ENCODE peak calls at places on chromosome 19, in nine cellular contexts. O is retinal pigment epithelial cell, D is keratinocyte, F is cardiac fibroblast, P is esophagus squamous epithelium, M is sigmoid colon, N is dorsolateral prefrontal cortex, I is endothelial cell, Q is neural crest cell. W is an unnamed sample.

GRCh38 chr19:15419413-15420025 is 731 bp upstream of the AKAP8L start:
- DNase-seq in F (peak), D (no peak), I (no peak), Q (no peak), P (no peak), M (no peak), O (no peak), N (no peak), W (no peak)

GRCh38 chr19:47499863-47500830 is 14.7 kb downstream of the NAPA start:
- DNase-seq in Q (no peak), I (no peak), O (no peak), N (no peak), P (no peak), D (no peak), M (no peak), F (no peak), W (no peak)

GRCh38 chr19:28466107-28467045 is 746.6 kb downstream of the UQCRFS1 start:
- DNase-seq in P (no peak), I (peak), O (no peak), M (peak), D (no peak), Q (peak), F (peak), N (peak), W (peak)

GRCh38 chr19:41546386-41546789 is 29.6 kb upstream of the CEACAM21 start:
- DNase-seq in M (peak), F (no peak), D (no peak), N (no peak), I (no peak), Q (no peak), O (no peak), P (no peak), W (peak)

GRCh38 chr19:47545061-47545948 is 27.6 kb downstream of the ZNF541 start:
- DNase-seq in N (no peak), I (no peak), D (no peak), P (no peak), F (no peak), O (no peak), M (no peak), Q (no peak), W (no peak)

GRCh38 chr19:1591421-1592022 is 1.1 kb downstream of the MBD3 start:
- DNase-seq in P (no peak), F (peak), M (no peak), D (no peak), O (no peak), I (no peak), Q (no peak), N (no peak), W (no peak)

GRCh38 chr19:57719424-57719823 is 8.0 kb downstream of the ZNF671 start:
- DNase-seq in N (no peak), P (no peak), Q (no peak), I (no peak), F (no peak), D (no peak), M (no peak), O (no peak), W (no peak)

GRCh38 chr19:31529121-31529520 is 179.9 kb upstream of the TSHZ3 start:
- DNase-seq in P (no peak), Q (no peak), N (no peak), D (no peak), F (no peak), M (no peak), O (no peak), I (no peak), W (no peak)

GRCh38 chr19:43950834-43951626 is at the start of gene ZNF221:
- DNase-seq in O (peak), Q (peak), F (peak), M (peak), N (peak), P (peak), I (peak), D (peak), W (peak)

GRCh38 chr19:362683-363082 is 18.1 kb upstream of the MIER2 start:
- DNase-seq in O (no peak), Q (no peak), P (no peak), F (no peak), D (no peak), N (no peak), I (no peak), M (peak), W (no peak)

GRCh38 chr19:6773323-6773931 is 919 bp downstream of the VAV1 start:
- DNase-seq in Q (no peak), F (no peak), P (no peak), D (no peak), I (no peak), M (no peak), N (no peak), O (no peak), W (peak)

GRCh38 chr19:1837625-1838105 is 10.6 kb downstream of the REXO1 start:
- DNase-seq in M (no peak), N (no peak), I (peak), P (no peak), Q (peak), F (peak), D (no peak), O (no peak), W (no peak)

DNA sequence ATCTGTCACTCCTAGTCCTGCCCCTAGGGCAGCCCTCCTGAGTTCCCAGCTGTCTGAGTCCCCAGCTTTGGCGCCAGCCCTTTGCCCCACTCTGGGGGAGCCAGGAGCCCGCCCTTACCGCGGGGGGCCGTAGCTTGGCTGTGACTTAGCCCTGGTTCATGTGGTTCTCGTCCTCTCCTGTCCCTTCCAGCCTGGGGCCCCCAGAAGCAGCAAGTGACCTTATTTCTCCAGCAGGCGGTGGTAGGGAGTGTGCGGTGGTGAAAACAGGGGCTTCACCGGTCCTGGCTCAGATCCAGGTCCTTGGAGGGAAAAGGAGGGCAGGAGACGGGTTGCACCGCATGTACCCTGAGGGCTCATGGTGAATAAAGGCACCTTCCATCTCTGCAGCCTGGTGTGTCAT is 7.9 kb downstream of the GIPC3 start:
- DNase-seq in N (no peak), I (no peak), D (no peak), F (no peak), Q (no peak), P (no peak), O (no peak), M (no peak), W (no peak)
- TF ChIP-seq CTCF in N (no peak), I (no peak), D (no peak), F (no peak), Q (no peak), P (no peak), O (peak), M (no peak), W (no peak)

GRCh38 chr19:33293255-33294057 is 8.9 kb downstream of the CEBPA start:
- DNase-seq in N (no peak), I (no peak), P (no peak), O (no peak), D (no peak), M (no peak), F (peak), Q (no peak), W (peak)
- TF ChIP-seq CTCF in N (no peak), I (no peak), P (no peak), O (no peak), D (peak), M (no peak), F (no peak), Q (no peak), W (no peak)

GRCh38 chr19:24065243-24065642 is 21.7 kb upstream of the ZNF254 start:
- DNase-seq in M (no peak), Q (no peak), O (no peak), D (no peak), N (no peak), I (no peak), P (no peak), F (no peak), W (no peak)

GRCh38 chr19:24063312-24063711 is 23.7 kb upstream of the ZNF254 start:
- DNase-seq in Q (no peak), P (no peak), D (no peak), I (no peak), O (no peak), N (no peak), F (no peak), M (no peak), W (no peak)

GRCh38 chr19:24065865-24066604 is 21.0 kb upstream of the ZNF254 start:
- DNase-seq in O (no peak), P (no peak), Q (no peak), I (no peak), M (no peak), F (no peak), N (no peak), D (no peak), W (no peak)

GRCh38 chr19:24062222-24062621 is 24.8 kb upstream of the ZNF254 start:
- DNase-seq in D (no peak), Q (no peak), N (no peak), P (no peak), M (no peak), O (no peak), F (no peak), I (no peak), W (no peak)

DNA sequence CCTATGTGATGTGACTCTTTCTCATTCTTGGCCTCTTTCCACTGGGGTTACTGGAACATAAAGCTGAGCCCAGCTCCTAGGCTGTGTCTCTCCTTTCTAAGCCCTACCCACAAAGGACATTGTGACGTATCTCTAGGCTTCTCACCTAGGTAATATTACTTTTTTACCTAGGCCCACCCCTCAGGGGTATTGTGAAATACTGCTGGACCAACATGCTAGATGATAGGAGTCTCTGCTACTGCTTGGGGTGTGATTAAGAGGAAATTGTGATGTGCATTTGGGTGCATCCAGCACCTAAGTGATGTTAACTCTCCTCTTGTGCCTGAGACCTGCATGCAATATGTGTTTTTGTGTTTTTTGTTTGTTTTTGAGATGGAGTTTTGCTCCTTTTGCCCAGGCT is 22.8 kb upstream of the ZNF254 start:
- DNase-seq in O (no peak), N (no peak), Q (no peak), F (no peak), M (no peak), D (no peak), P (no peak), I (no peak), W (no peak)
- TF ChIP-seq CTCF in O (no peak), N (no peak), Q (no peak), F (no peak), M (no peak), D (no peak), P (no peak), I (no peak), W (no peak)

DNA sequence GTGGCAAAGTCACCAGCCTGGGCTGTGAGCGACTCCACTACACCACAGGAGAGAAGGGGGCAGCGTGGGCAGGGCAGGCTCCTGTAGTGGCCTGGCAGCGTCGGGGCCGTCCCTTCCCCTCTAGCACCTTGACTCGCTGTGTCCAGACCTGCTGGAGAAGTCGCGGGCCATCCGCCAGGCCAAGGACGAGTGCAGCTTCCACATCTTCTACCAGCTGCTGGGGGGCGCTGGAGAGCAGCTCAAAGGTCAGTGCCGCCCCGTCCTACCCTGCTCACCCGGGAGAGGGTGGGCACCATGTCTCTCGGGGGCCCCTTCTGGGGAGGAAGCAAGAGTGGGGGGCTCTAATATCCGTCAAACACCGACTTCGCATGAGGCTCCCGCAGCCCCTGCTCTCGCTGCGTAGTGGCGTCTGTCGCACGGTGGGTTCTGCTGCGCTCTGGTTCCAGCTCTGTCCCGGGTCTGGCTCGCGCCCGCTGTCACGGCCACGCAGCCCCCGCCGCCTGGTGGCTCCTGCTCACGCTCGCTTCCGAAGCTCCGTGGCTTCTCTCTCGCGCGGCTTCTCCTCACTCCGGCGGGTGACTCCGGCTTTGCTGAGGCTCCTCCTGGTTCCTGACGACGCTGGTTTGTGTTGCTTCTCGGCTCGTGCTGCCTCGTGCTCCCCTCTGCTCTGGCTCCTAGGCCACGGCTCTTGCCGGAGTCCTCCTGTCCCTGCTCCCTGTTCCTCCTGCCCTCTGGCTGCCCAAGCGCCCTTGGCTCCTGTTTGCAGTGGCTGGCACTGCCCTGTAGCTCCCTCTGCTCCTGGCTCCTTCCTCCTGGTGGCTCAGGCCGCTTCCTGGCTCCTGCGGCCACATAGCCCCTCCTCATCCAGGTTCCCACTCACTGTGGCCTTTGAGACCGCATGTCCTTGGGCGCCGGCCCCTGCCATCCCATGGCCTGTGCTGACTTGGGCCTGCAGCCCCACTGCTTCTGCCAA is 27.2 kb downstream of the MYH14 start:
- DNase-seq in P (no peak), I (no peak), D (no peak), N (no peak), F (no peak), Q (no peak), O (no peak), M (no peak), W (no peak)
- TF ChIP-seq CTCF in P (no peak), I (no peak), D (no peak), N (no peak), F (no peak), Q (peak), O (peak), M (no peak), W (no peak)

DNA sequence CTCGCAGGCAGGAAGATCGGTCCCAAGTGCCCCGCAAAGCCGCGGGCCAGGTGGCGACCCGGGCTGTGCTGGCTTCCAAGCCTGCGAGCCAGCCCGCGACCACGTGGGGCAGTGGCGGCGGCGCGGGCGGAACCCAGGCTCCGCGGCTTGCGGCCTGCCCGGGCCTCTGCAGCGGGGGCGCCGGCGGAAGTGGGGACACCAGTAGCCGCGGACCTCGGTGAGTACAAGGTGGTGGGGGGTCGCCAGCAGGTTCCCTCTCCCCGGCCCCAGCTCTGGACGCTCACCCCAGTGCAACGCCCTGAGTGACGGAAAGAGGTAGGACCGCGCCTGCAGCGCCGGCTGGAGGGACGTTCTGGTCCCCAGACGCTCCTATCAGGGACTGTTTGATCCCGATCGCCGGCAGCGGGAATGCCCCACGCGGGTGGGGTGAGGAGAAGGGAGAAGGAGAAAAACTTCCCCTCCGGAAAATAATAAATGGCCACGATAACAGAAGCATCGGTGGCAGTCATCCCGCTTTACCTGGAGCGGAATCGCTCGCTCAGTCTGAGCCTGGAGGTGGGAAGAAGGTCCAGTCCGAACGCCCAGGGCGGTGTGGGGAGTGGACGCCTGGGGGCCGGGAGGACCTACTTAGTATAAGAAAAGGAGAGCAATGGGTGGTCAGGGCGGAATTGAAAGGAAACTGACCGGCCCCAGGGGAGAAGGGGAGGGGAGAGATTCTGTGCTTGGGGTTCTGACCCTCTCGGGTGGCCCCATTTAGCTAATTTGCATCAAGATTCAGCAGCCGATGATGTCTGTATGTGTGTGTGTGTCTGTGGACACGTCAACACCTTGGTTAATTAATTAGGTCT is at the start of gene GEMIN7:
- DNase-seq in N (peak), P (no peak), F (peak), I (peak), O (no peak), D (no peak), M (peak), Q (peak), W (peak)
- TF ChIP-seq CTCF in N (no peak), P (peak), F (no peak), I (no peak), O (no peak), D (peak), M (no peak), Q (peak), W (no peak)

DNA sequence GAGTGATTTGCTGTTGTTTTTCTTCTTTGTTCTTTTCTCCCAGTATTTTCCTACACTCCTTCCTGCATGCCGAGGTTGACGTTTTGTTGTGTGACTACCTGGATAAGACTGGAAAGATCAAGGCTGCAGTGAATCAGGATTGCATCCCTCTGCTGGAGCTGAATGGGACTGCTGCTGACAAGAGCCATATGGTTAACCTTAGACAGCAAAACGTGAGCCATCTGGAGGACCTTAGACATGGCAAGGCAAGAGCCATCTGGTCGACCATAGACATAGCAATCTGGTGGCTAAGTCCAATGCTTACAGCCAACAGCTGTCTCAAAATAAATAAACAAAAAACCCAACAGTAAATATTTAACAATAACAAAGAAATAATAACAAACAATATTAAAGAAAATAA is 42.6 kb upstream of the ZNF91 start:
- DNase-seq in O (no peak), Q (no peak), P (no peak), D (no peak), F (no peak), N (no peak), M (no peak), I (no peak), W (no peak)
- TF ChIP-seq CTCF in O (no peak), Q (peak), P (no peak), D (no peak), F (no peak), N (no peak), M (no peak), I (no peak), W (no peak)

GRCh38 chr19:18610245-18610555 is 2.5 kb upstream of the TMEM59L start:
- DNase-seq in P (no peak), I (no peak), O (no peak), Q (no peak), N (no peak), M (no peak), F (no peak), D (no peak), W (no peak)

GRCh38 chr19:18612051-18612771 is 459 bp upstream of the TMEM59L start:
- DNase-seq in N (no peak), M (no peak), Q (no peak), F (no peak), D (no peak), O (no peak), I (no peak), P (no peak), W (no peak)

GRCh38 chr19:18611327-18612050 is 1.2 kb upstream of the TMEM59L start:
- DNase-seq in N (no peak), P (no peak), D (no peak), Q (no peak), F (no peak), I (no peak), O (no peak), M (no peak), W (no peak)

GRCh38 chr19:18609717-18610051 is 3.0 kb upstream of the TMEM59L start:
- DNase-seq in M (no peak), O (no peak), D (no peak), P (no peak), F (no peak), N (no peak), Q (no peak), I (no peak), W (no peak)

DNA sequence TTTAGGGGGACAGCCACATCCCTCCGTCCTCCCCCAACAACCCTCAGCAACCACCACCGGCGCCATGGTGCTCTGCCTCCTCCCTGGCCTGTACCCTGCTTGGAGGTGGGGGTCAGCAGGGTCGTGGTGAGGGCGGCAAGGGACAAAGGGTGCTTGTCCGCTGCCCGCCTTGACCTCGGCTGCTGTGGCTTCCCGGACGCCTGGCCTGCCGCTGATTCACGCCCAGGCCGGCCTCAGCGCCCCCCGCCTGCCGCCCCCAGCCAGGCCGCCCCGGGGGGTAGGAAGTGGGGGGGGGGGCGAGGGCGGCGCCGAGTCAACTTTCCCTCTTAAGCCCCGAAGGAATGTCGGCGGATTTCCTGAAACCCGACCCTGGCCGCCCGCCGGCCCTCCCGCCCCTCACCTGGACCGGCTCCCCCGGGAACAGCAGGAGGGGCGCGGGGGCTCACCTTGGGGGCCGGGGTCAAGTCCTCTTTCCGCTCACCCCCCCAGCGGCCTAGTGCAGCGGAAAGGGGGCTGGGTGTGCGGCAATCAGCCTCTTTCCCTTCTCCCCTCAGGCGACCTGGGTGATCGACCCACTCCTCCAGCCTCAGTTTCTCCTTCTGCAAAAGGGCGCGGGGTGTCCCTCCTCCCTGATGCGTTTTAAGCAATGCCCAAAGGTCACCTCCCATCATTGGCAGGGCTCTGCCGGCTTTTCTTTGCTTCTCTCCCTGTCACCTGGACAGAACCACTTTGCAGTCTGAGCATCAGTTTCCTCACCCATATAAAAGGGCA is 1.9 kb upstream of the TMEM59L start:
- DNase-seq in D (no peak), Q (no peak), N (no peak), P (no peak), O (no peak), F (no peak), I (no peak), M (no peak), W (no peak)
- TF ChIP-seq CTCF in D (no peak), Q (no peak), N (no peak), P (no peak), O (no peak), F (no peak), I (no peak), M (no peak), W (no peak)

W was measured in CD14-positive monocyte.